ENCODE peak calls at places on chromosome 11, in nine cellular contexts. N, M, Z, B, G, V, F, D and Q are unnamed samples.
A peak's percentile ranks its signal among the peaks of the same experiment; 100 is the strongest.

GRCh38 chr11:57646221-57646620 is 3.5 kb downstream of the YPEL4 start:
- DNase-seq in B (no peak), G (no peak), F (no peak), Z (no peak), N (no peak), M (no peak), V (no peak), D (no peak), Q (no peak)

GRCh38 chr11:21556936-21557335 is 635.9 kb upstream of the ANO5 start:
- DNase-seq in B (no peak), G (no peak), Z (no peak), F (no peak), M (no peak), V (peak; percentile 6), N (no peak), D (no peak), Q (no peak)

GRCh38 chr11:122748968-122749687 is 89.2 kb upstream of the CRTAM start:
- DNase-seq in V (no peak), M (peak; percentile 97), Z (peak; percentile 97), B (peak; percentile 70), D (peak; percentile 86), F (no peak), G (no peak), N (no peak), Q (no peak)

GRCh38 chr11:92122561-92122960 is 102.1 kb upstream of the FAT3 start:
- DNase-seq in F (no peak), G (no peak), D (peak; percentile 21), M (peak; percentile 4), N (no peak), B (no peak), Z (no peak), V (no peak), Q (no peak)

GRCh38 chr11:1390603-1391164 is 950 bp downstream of the BRSK2 start:
- DNase-seq in N (peak; percentile 90), Z (no peak), D (no peak), F (peak; percentile 65), B (no peak), V (peak; percentile 70), M (peak; percentile 55), G (peak; percentile 71), Q (no peak)

GRCh38 chr11:8070417-8071101 is 10.5 kb upstream of the TUB start:
- DNase-seq in G (peak; percentile 55), M (peak; percentile 75), N (peak; percentile 45), B (peak; percentile 33), Z (no peak), V (peak; percentile 73), F (peak; percentile 60), D (peak; percentile 50), Q (peak; percentile 21)

GRCh38 chr11:126039485-126040271 is 23.0 kb downstream of the CDON start:
- DNase-seq in B (no peak), G (no peak), M (peak; percentile 26), Z (no peak), N (no peak), V (no peak), D (peak; percentile 75), F (peak; percentile 15), Q (no peak)

GRCh38 chr11:35088676-35089075 is 50.3 kb upstream of the CD44 start:
- DNase-seq in Z (no peak), N (no peak), M (peak; percentile 74), G (no peak), F (no peak), V (no peak), D (peak; percentile 57), B (no peak), Q (no peak)

GRCh38 chr11:120112174-120112796 is 25.6 kb downstream of the TRIM29 start:
- DNase-seq in M (no peak), V (peak; percentile 42), D (no peak), N (no peak), G (no peak), F (peak; percentile 56), B (no peak), Z (no peak), Q (no peak)

GRCh38 chr11:93942176-93942575 is 79.0 kb upstream of the HEPHL1 start:
- DNase-seq in Z (no peak), N (no peak), D (no peak), F (no peak), B (no peak), M (no peak), V (no peak), G (no peak), Q (no peak)

GRCh38 chr11:17563248-17563647 is 16.2 kb downstream of the OTOG start:
- DNase-seq in V (no peak), D (peak; percentile 21), Z (no peak), M (peak; percentile 10), N (peak; percentile 37), F (peak; percentile 73), G (no peak), B (no peak), Q (no peak)

GRCh38 chr11:33682446-33682845 is 18.2 kb downstream of the C11orf91 start:
- DNase-seq in B (no peak), Z (no peak), N (no peak), M (peak; percentile 38), G (no peak), D (peak; percentile 57), V (no peak), F (peak; percentile 38), Q (no peak)

GRCh38 chr11:2769779-2770555 is 70.2 kb upstream of the KCNQ1OT1 start:
- DNase-seq in B (no peak), F (no peak), N (no peak), G (peak; percentile 2), V (no peak), M (no peak), Z (no peak), D (no peak), Q (no peak)
- TF ChIP-seq EZH2phosphoT487 in B (no peak), F (no peak), N (no peak), G (no peak), V (no peak), M (no peak), Z (no peak), D (no peak), Q (no peak)

DNA sequence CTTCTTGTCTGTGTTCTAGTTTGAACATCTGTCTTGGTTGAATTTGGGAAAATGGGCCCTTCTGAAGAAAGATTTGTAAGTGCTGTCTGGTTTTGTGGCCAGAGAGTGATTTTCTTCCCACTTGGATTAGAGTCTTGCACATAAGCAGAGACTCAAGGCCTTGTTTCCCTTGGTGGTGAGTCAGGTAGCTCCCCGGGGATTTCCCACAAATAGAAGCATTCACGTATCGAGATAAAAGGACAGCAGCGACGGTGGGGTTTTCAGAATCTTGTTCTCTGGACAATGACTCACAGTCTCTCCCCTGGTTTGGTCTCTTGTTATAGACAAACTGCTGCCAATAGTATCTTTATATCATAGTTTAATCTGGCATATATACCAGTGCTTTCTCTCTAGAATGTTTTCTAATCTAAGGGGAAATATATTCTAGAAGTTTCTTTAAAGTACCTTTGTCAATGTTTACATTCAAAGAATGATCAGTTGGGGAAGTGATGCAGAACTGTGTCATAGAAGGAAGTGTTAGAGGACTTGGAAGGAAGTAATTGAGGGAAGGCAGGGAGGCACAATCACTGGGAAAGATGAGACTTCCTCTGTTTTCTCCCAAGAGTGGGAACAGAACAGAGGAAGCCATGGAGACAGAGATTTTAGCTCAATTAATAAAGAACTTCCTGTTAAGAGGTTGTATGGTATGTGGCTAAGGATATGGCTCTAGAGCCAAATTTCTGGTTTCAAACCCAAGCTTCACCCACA is 18.1 kb downstream of the POLA2 start:
- DNase-seq in F (no peak), D (peak; percentile 93), M (peak; percentile 96), V (no peak), B (no peak), N (no peak), G (peak; percentile 88), Z (no peak), Q (peak; percentile 96)
- TF ChIP-seq EZH2phosphoT487 in F (no peak), D (no peak), M (no peak), V (no peak), B (no peak), N (no peak), G (no peak), Z (no peak), Q (no peak)

DNA sequence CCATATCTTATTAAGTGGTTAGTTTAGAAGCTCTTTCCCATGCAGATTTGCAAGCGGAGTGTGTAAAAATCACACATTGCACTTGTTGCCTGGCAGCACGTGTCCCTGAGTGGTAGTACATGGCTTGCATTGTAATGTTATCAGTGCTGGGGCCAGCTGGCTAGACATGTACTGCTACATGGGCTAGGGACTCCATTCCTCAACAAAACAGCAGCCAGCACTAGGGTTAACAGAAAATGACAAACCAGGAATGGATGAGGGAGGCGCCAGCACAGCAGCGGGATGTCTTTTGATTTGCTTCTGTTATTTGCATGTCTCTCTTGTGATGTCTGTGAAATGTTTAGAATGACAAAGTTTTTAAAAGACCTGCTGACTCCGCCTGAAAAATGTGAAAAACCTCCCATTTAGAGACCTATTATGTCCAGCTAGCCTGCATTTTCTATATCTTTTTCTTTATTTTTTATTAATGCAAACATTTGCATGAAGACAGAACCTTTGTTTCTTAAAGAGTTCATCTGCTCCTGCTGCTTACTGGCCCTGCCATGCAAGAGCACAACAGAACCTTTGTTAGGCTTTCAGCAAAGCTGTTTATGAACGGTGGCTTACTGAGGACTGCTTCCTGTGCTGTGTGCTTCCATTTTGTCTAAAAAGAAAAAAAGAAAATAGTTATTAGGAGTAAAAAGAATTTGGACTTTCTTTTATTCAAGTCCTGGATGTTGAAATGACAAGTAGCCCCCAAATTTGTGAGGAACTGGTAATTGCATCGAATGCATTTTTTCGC is 40.7 kb downstream of the CSTPP1 start:
- DNase-seq in V (no peak), N (peak; percentile 72), F (peak; percentile 65), M (no peak), Z (no peak), B (no peak), G (no peak), D (no peak), Q (no peak)
- TF ChIP-seq EZH2phosphoT487 in V (no peak), N (no peak), F (no peak), M (no peak), Z (no peak), B (no peak), G (no peak), D (no peak), Q (no peak)

GRCh38 chr11:95678988-95679387 is 110.6 kb downstream of the FAM76B start:
- DNase-seq in N (no peak), D (no peak), B (no peak), V (no peak), M (no peak), F (no peak), G (no peak), Z (no peak), Q (no peak)

GRCh38 chr11:95684170-95684569 is 105.4 kb downstream of the FAM76B start:
- DNase-seq in F (no peak), G (no peak), M (no peak), Z (no peak), B (no peak), V (no peak), D (no peak), N (no peak), Q (no peak)

GRCh38 chr11:95682552-95682951 is 107.0 kb downstream of the FAM76B start:
- DNase-seq in F (no peak), B (no peak), N (no peak), G (no peak), M (peak; percentile 82), Z (no peak), D (no peak), V (no peak), Q (no peak)

GRCh38 chr11:95676280-95676679 is 113.3 kb downstream of the FAM76B start:
- DNase-seq in F (no peak), B (no peak), G (no peak), Z (no peak), N (no peak), V (no peak), M (no peak), D (no peak), Q (no peak)

GRCh38 chr11:95680169-95680929 is 109.2 kb downstream of the FAM76B start:
- DNase-seq in N (no peak), Z (peak; percentile 89), D (peak; percentile 19), V (no peak), M (peak; percentile 90), G (peak; percentile 66), B (no peak), F (peak; percentile 6), Q (no peak)
- TF ChIP-seq EZH2phosphoT487 in N (no peak), Z (no peak), D (no peak), V (no peak), M (no peak), G (no peak), B (no peak), F (no peak), Q (no peak)